ENCODE peak calls at places on chromosomes 1 and 21, in four cellular contexts. Q is Panc1, I is mesothelial cell of epicardium, G is left kidney. C is an unnamed sample.

GRCh38 chr21:43354016-43354420 is 72.9 kb downstream of the SIK1 start:
- DNase-seq in Q (no peak), I (no peak), G (no peak), C (no peak)

GRCh38 chr21:32572574-32573420 is 12.5 kb downstream of the TCP10L start:
- DNase-seq in Q (no peak), I (no peak), G (peak; percentile 44), C (no peak)

GRCh38 chr1:92356956-92357355 is 58.1 kb downstream of the RPAP2 start:
- DNase-seq in Q (no peak), I (no peak), G (no peak), C (no peak)

GRCh38 chr1:232452137-232452536 is 177.8 kb downstream of the SIPA1L2 start:
- DNase-seq in Q (no peak), I (no peak), G (no peak), C (no peak)

GRCh38 chr1:204121840-204122555 is 29.8 kb downstream of the ETNK2 start:
- DNase-seq in Q (no peak), I (no peak), G (no peak), C (no peak)

GRCh38 chr1:245182028-245182427 is 27.2 kb downstream of the KIF26B start:
- DNase-seq in Q (no peak), I (no peak), G (no peak), C (no peak)

GRCh38 chr1:21319447-21320407 is 29.5 kb upstream of the ECE1 start:
- DNase-seq in Q (no peak), I (no peak), G (peak; percentile 67), C (no peak)

GRCh38 chr1:43703836-43704235 is 3.5 kb upstream of the ST3GAL3 start:
- DNase-seq in Q (no peak), I (no peak), G (no peak), C (no peak)

GRCh38 chr1:154478013-154478412 is 24.0 kb upstream of the TDRD10 start:
- DNase-seq in Q (no peak), I (no peak), G (no peak), C (no peak)

GRCh38 chr1:181151378-181152326 is 63.2 kb downstream of the IER5 start:
- DNase-seq in Q (no peak), I (no peak), G (no peak), C (no peak)

GRCh38 chr21:38236232-38236631 is 20.6 kb upstream of the KCNJ15 start:
- DNase-seq in Q (no peak), I (no peak), G (no peak), C (no peak)

GRCh38 chr1:76291737-76292136 is 217.2 kb downstream of the ST6GALNAC3 start:
- DNase-seq in Q (no peak), I (no peak), G (peak; percentile 74), C (no peak)

GRCh38 chr1:207959141-207959825 is 48.4 kb upstream of the CD34 start:
- DNase-seq in Q (no peak), I (peak; percentile 55), G (peak; percentile 80), C (peak; percentile 95)

GRCh38 chr1:160144921-160145320 is 6.5 kb upstream of the ATP1A4 start:
- DNase-seq in Q (no peak), I (no peak), G (no peak), C (no peak)

GRCh38 chr1:212473729-212474128 is 41.0 kb downstream of the NENF start:
- DNase-seq in Q (no peak), I (no peak), G (no peak), C (no peak)

GRCh38 chr1:30916296-30916695 is 7.7 kb upstream of the SDC3 start:
- DNase-seq in Q (no peak), I (no peak), G (no peak), C (no peak)

GRCh38 chr1:32900956-32901822 is at the start of gene TMEM54:
- DNase-seq in Q (no peak), I (peak; percentile 63), G (peak; percentile 48), C (peak; percentile 94)

GRCh38 chr21:27244356-27244755 is 277.5 kb upstream of the ADAMTS5 start:
- DNase-seq in Q (no peak), I (no peak), G (no peak), C (no peak)

GRCh38 chr1:204313675-204314074 is 46.1 kb downstream of the PLEKHA6 start:
- DNase-seq in Q (no peak), I (no peak), G (peak; percentile 58), C (no peak)